ENCODE peak calls at places on chromosomes 13 and 19, in four cellular contexts. P is amygdala; F is activated CD8-positive, alpha-beta memory T cell treated with anti-CD3 and anti-CD28 coated beads for 1 hour; G is hepatic stellate cell. I is an unnamed sample.

GRCh38 chr19:33405491-33406461 is 32.3 kb downstream of the CEBPG start:
- DNase-seq in P (no peak), F (no peak), G (no peak), I (no peak)

GRCh38 chr13:98405107-98405571 is 171.8 kb downstream of the STK24 start:
- DNase-seq in P (no peak), F (no peak), G (no peak), I (peak; percentile 42)

GRCh38 chr13:69124996-69125395 is 982.6 kb upstream of the ATXN8OS start:
- DNase-seq in P (no peak), F (no peak), G (no peak), I (no peak)

GRCh38 chr19:15534957-15535864 is 26.9 kb downstream of the CYP4F22 start:
- DNase-seq in P (no peak), F (no peak), G (no peak), I (no peak)

GRCh38 chr13:113061271-113061625 is 44.3 kb upstream of the F7 start:
- DNase-seq in P (no peak), F (no peak), G (no peak), I (no peak)

GRCh38 chr19:43465468-43466120 is at the start of gene LYPD3:
- DNase-seq in P (no peak), F (no peak), G (no peak), I (peak; percentile 67)

GRCh38 chr19:38852231-38853044 is 2.7 kb upstream of the HNRNPL start:
- DNase-seq in P (peak; percentile 59), F (no peak), G (peak; percentile 65), I (peak; percentile 67)

GRCh38 chr13:71712988-71713653 is 153.9 kb downstream of the DACH1 start:
- DNase-seq in P (no peak), F (no peak), G (no peak), I (peak; percentile 13)

GRCh38 chr19:5891938-5892771 is 11.4 kb downstream of the NDUFA11 start:
- DNase-seq in P (no peak), F (no peak), G (peak; percentile 70), I (peak; percentile 53)

GRCh38 chr19:55435020-55435419 is 8.1 kb downstream of the SHISA7 start:
- DNase-seq in P (no peak), F (no peak), G (no peak), I (no peak)

GRCh38 chr19:46919324-46919723 is 58.5 kb downstream of the ARHGAP35 start:
- DNase-seq in P (no peak), F (no peak), G (no peak), I (no peak)

GRCh38 chr19:907183-907853 is 5.7 kb downstream of the R3HDM4 start:
- DNase-seq in P (no peak), F (no peak), G (no peak), I (no peak)

GRCh38 chr19:35357867-35358573 is at the start of gene FFAR3:
- DNase-seq in P (no peak), F (no peak), G (no peak), I (no peak)

GRCh38 chr13:80524447-80525215 is 183.7 kb upstream of the SPRY2 start:
- DNase-seq in P (no peak), F (no peak), G (no peak), I (no peak)

GRCh38 chr13:45396548-45397095 is 21.6 kb downstream of the SLC25A30 start:
- DNase-seq in P (no peak), F (no peak), G (no peak), I (no peak)

GRCh38 chr19:7562646-7563393 is 27.3 kb downstream of the PNPLA6 start:
- DNase-seq in P (no peak), F (no peak), G (no peak), I (peak; percentile 47)

GRCh38 chr13:35848316-35848715 is 282.9 kb downstream of the DCLK1 start:
- DNase-seq in P (no peak), F (no peak), G (no peak), I (no peak)

GRCh38 chr13:38944219-38944618 is 46.4 kb downstream of the STOML3 start:
- DNase-seq in P (no peak), F (no peak), G (no peak), I (no peak)

GRCh38 chr13:30429721-30430694 is 7.7 kb downstream of the UBE2L5 start:
- DNase-seq in P (no peak), F (no peak), G (peak; percentile 74), I (no peak)

GRCh38 chr13:27053902-27054595 is 117.6 kb downstream of the USP12 start:
- DNase-seq in P (no peak), F (no peak), G (peak; percentile 82), I (no peak)

GRCh38 chr13:93080587-93080986 is 146.0 kb upstream of the GPC6 start:
- DNase-seq in P (no peak), F (no peak), G (no peak), I (no peak)

GRCh38 chr19:43872547-43873336 is 45.6 kb downstream of the ZNF283 start:
- DNase-seq in P (no peak), F (no peak), G (no peak), I (no peak)

GRCh38 chr13:113821847-113822246 is 42.0 kb downstream of the GAS6 start:
- DNase-seq in P (no peak), F (no peak), G (no peak), I (no peak)

GRCh38 chr19:37905936-37906867 is at the start of gene WDR87:
- DNase-seq in P (no peak), F (no peak), G (peak; percentile 26), I (peak; percentile 89)

GRCh38 chr13:59607780-59608233 is 555.9 kb downstream of the DIAPH3 start:
- DNase-seq in P (no peak), F (no peak), G (no peak), I (no peak)

GRCh38 chr19:36257512-36257876 is 42.6 kb downstream of the ZNF146 start:
- DNase-seq in P (no peak), F (no peak), G (no peak), I (peak; percentile 48)

GRCh38 chr13:19772306-19772705 is 10.4 kb downstream of the PSPC1 start:
- DNase-seq in P (no peak), F (no peak), G (no peak), I (no peak)